ENCODE peak calls at places on chromosome 20, in nine cellular contexts. Y, N, J, Z, Q, V, G, B and I are unnamed samples. For H3K9me3, the result is how much of the 10 kb centered on the place peaks cover.

GRCh38 chr20:47551240-47551639 is 49.6 kb downstream of the NCOA3 start:
- DNase-seq in V (no peak), G (no peak), Q (no peak), B (no peak), N (no peak), Z (no peak), Y (no peak), J (no peak), I (no peak)

GRCh38 chr20:21323640-21324039 is 20.5 kb downstream of the XRN2 start:
- DNase-seq in Y (no peak), B (peak), G (peak), J (peak), N (no peak), Q (peak), Z (peak), V (peak), I (no peak)

GRCh38 chr20:54431545-54431944 is 43.8 kb upstream of the DOK5 start:
- DNase-seq in Z (no peak), Q (no peak), Y (no peak), J (no peak), G (peak), V (no peak), N (no peak), B (no peak), I (no peak)

GRCh38 chr20:31485450-31486339 is 10.6 kb downstream of the REM1 start:
- DNase-seq in Y (no peak), J (peak), N (peak), G (peak), B (peak), Z (no peak), V (no peak), Q (peak), I (peak)

GRCh38 chr20:23086931-23087411 is 847 bp upstream of the CD93 start:
- DNase-seq in N (no peak), Y (no peak), B (no peak), G (no peak), J (no peak), Q (peak), Z (no peak), V (no peak), I (no peak)

GRCh38 chr20:47610247-47610944 is 108.7 kb downstream of the NCOA3 start:
- DNase-seq in Q (peak), B (peak), J (peak), N (peak), V (peak), Z (peak), Y (no peak), G (peak), I (no peak)

GRCh38 chr20:19257201-19257600 is 44.8 kb downstream of the SLC24A3 start:
- DNase-seq in Q (no peak), G (no peak), Y (no peak), V (no peak), N (no peak), B (no peak), J (no peak), Z (no peak), I (no peak)

GRCh38 chr20:1830240-1830639 is 65.0 kb upstream of the SIRPA start:
- DNase-seq in B (peak), G (peak), Y (peak), J (peak), Z (peak), Q (peak), N (no peak), V (peak), I (no peak)

GRCh38 chr20:25548613-25549086 is 36.7 kb downstream of the NINL start:
- DNase-seq in Q (no peak), G (no peak), Y (no peak), N (no peak), B (no peak), V (no peak), Z (no peak), J (no peak), I (no peak)

GRCh38 chr20:44734938-44735337 is 10.7 kb upstream of the KCNK15 start:
- DNase-seq in Z (peak), V (peak), Q (no peak), J (peak), G (peak), Y (no peak), B (peak), N (no peak), I (no peak)

GRCh38 chr20:22684072-22684762 is 99.8 kb upstream of the FOXA2 start:
- DNase-seq in Y (peak), N (peak), B (peak), Q (peak), G (peak), V (peak), J (peak), Z (peak), I (no peak)

GRCh38 chr20:20736303-20736702 is 23.9 kb upstream of the RALGAPA2 start:
- DNase-seq in N (no peak), G (no peak), Z (no peak), Y (no peak), V (no peak), B (no peak), Q (no peak), J (no peak), I (no peak)

GRCh38 chr20:25038591-25039015 is 19.3 kb downstream of the ACSS1 start:
- DNase-seq in Z (no peak), B (no peak), J (no peak), Q (no peak), Y (no peak), N (no peak), G (no peak), V (no peak), I (no peak)

DNA sequence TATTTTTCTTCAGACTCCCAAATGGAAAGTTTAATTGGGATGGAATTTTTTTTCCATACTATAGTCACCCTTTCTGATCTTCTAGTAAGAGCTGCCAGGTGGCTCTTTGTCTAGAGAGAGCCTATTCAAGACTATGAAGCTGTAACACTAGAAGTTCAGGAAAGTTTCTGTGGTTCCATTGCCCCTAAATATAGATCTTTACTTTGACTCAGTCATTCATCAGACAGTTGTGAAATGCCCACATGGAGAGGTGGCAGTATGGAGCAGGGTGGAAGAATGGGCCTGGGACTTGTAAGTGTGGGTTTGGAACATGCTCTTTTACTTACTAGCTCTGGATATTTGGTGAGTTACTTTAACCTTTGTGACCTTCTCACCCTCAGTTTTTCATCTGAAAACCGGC is 87.8 kb downstream of the CTNNBL1 start:
- DNase-seq in Z (no peak), J (peak), B (no peak), G (peak), Q (no peak), N (no peak), Y (no peak), V (peak), I (no peak)
- TF ChIP-seq CTCF in Z (no peak), J (no peak), B (no peak), G (no peak), Q (no peak), N (no peak), Y (no peak), V (no peak), I (no peak)

DNA sequence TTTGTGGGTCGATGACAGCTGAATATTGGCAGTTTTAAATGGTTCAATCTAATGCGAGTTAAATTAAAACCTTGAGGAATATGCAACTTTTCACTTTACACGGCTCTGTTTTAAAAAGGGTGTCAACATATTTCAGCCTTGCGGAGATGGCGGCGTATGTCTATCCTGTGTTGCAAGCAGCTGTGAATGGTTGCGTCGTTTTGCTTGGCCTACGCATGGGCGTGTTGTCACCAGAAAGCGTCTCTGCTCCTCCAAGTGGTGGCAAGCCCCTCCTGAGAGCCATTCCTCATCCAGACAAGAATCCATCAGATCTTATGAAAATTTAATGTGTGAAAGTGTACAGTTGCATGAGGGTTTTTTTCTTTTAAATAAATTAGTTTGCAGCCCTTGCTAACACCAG is 114.3 kb downstream of the PHACTR3 start:
- DNase-seq in G (no peak), N (no peak), J (no peak), Z (no peak), Y (no peak), B (no peak), V (no peak), Q (no peak), I (no peak)
- H3K9me3 ChIP-seq in G (under half), N (under half), J (under half), Z (under half), Y (under half), B (under half), V (under half), Q (under half), I (under half)

DNA sequence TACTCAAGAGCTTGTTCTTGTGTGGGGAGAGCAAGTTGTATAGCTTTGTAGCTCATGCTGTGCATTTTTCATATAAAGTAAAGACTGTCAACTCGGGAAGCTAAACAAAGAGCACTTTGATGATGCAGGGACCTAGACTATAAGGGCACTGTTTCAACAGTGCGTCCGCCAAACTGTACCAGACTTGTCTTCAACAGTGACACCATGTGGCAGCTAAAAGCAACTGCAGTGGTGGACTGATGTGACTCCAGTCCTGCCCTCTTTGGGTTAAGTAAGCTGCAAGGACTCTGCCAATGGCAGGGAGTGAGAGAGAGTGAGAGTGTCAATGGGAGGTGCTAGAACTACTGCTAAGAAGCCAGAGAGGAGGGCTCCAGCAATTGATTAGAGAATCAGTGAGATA is 48.1 kb upstream of the MC3R start:
- DNase-seq in J (no peak), V (no peak), B (no peak), G (no peak), Z (no peak), N (no peak), Q (no peak), Y (no peak), I (no peak)
- TF ChIP-seq CTCF in J (peak), V (peak), B (no peak), G (no peak), Z (peak), N (no peak), Q (no peak), Y (peak), I (no peak)

GRCh38 chr20:15835811-15836210 is 737.4 kb downstream of the KIF16B start:
- DNase-seq in N (no peak), Z (no peak), B (no peak), J (no peak), V (no peak), Y (peak), Q (no peak), G (no peak), I (no peak)
- H3K9me3 ChIP-seq in N (under half), Z (under half), B (under half), J (under half), V (under half), Y (under half), Q (under half), G (under half), I (under half)

GRCh38 chr20:40606660-40607059 is 82.4 kb downstream of the MAFB start:
- DNase-seq in G (no peak), Y (no peak), J (no peak), Q (no peak), V (no peak), N (no peak), Z (no peak), B (no peak), I (no peak)

GRCh38 chr20:40604416-40604815 is 84.6 kb downstream of the MAFB start:
- DNase-seq in B (no peak), N (no peak), Q (no peak), J (no peak), Y (no peak), G (no peak), V (peak), Z (no peak), I (peak)

GRCh38 chr20:40603057-40603651 is 85.9 kb downstream of the MAFB start:
- DNase-seq in Y (no peak), J (no peak), Z (no peak), N (no peak), V (no peak), Q (no peak), B (no peak), G (no peak), I (no peak)

GRCh38 chr20:40607927-40608326 is 81.1 kb downstream of the MAFB start:
- DNase-seq in Q (no peak), J (no peak), V (no peak), G (no peak), Y (no peak), Z (no peak), N (no peak), B (no peak), I (no peak)

GRCh38 chr20:40606237-40606636 is 82.8 kb downstream of the MAFB start:
- DNase-seq in V (no peak), Z (no peak), Q (no peak), N (no peak), J (no peak), B (no peak), Y (no peak), G (no peak), I (no peak)
- TF ChIP-seq CTCF in V (no peak), Z (no peak), Q (no peak), N (no peak), J (no peak), B (no peak), Y (no peak), G (no peak), I (no peak)

GRCh38 chr20:61900376-61901293 is 165.0 kb downstream of the TAF4 start:
- DNase-seq in N (no peak), V (no peak), J (no peak), Z (no peak), G (no peak), Y (no peak), B (no peak), Q (no peak), I (peak)
- H3K9me3 ChIP-seq in N (under half), V (under half), J (under half), Z (under half), G (under half), Y (under half), B (under half), Q (under half), I (under half)

GRCh38 chr20:50804453-50805348 is 9.8 kb downstream of the BCAS4 start:
- DNase-seq in B (no peak), V (no peak), Z (no peak), Y (no peak), Q (no peak), G (no peak), N (no peak), J (no peak), I (no peak)

GRCh38 chr20:50805349-50805684 is 10.5 kb downstream of the BCAS4 start:
- DNase-seq in N (no peak), Q (no peak), V (no peak), G (no peak), Y (no peak), J (no peak), B (no peak), Z (no peak), I (no peak)

GRCh38 chr20:50810063-50810462 is 15.2 kb downstream of the BCAS4 start:
- DNase-seq in J (no peak), Q (no peak), Z (no peak), V (no peak), Y (no peak), N (no peak), G (peak), B (no peak), I (no peak)

GRCh38 chr20:50802289-50802688 is 7.4 kb downstream of the BCAS4 start:
- DNase-seq in G (no peak), Q (no peak), Z (no peak), N (no peak), B (no peak), J (no peak), V (no peak), Y (no peak), I (no peak)

DNA sequence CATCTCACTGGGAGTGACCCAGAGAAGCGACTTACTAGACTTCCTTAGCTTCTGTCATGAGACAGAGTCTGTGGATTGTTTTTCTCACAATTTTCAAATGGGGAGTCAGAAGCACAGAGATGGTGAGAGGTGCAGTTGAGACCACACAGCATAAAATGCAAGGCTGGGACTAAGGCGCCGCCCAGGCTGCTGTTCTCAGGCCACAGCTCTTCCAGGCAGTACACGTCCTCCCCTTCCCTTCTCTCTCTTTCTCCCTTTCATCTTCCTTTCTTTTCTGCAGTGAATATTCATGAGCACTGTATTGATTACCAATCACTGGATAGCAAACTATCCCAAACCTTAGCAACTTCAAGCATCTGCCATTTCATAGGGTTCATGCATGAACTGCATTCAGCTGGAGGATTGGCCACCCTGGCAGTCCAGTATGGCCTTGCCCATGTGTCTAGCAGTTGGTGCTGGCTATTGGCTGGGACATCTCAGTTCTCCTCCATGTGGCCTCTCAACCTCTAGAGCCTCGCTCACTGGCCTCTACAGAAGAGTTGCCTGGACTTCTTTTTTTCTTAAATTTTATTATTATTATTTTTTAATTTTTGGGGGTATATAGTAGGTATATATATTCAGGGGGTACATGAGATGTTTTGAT is 11.4 kb downstream of the BCAS4 start:
- DNase-seq in G (no peak), B (no peak), Y (no peak), J (no peak), V (no peak), N (no peak), Q (no peak), Z (no peak), I (no peak)
- TF ChIP-seq CTCF in G (no peak), B (no peak), Y (no peak), J (no peak), V (no peak), N (no peak), Q (no peak), Z (no peak), I (no peak)

GRCh38 chr20:9759392-9759791 is 79.5 kb downstream of the PAK5 start:
- DNase-seq in Z (no peak), Q (no peak), V (no peak), B (no peak), N (no peak), G (no peak), Y (no peak), J (no peak), I (no peak)
- H3K9me3 ChIP-seq in Z (under half), Q (under half), V (under half), B (under half), N (under half), G (under half), Y (under half), J (under half), I (under half)

DNA sequence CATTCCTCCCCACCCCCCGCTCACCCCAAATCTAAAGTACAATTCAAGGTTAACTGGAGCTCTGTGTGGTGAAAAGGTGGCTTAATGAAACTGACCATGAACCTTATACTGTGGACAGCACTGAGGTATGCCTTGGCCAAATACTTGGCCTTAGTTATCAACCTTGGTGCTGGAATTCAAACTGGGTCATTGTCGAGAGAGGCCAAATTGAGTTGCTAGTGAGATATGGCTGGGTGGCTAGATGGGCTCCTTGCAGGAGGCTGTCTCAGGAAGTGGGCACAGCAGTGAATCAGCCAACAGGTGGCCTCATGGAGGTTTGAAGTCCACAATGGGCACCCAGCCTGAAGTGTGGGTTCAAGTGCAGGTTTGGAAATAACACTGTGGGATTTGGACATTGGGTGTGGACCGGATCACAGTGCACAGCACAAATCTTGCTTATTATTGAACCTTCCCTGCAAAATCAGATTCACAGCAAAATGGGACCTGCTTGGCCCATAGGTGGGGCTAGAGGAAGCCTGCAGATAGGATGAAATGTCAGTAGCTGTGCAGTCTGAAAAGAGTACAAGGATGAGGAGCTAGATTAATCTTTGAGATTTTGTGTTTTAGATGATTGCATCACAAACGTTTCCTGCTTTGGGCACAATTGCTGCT is 5.6 kb upstream of the BTBD3 start:
- DNase-seq in Z (peak), Y (peak), B (peak), G (no peak), J (no peak), Q (no peak), N (no peak), V (no peak), I (no peak)
- TF ChIP-seq CTCF in Z (peak), Y (peak), B (peak), G (peak), J (peak), Q (peak), N (no peak), V (peak), I (peak)

GRCh38 chr20:15768370-15768741 is 804.9 kb downstream of the KIF16B start:
- DNase-seq in Y (no peak), B (no peak), Z (no peak), G (no peak), N (no peak), V (no peak), J (no peak), Q (no peak), I (no peak)
- H3K9me3 ChIP-seq in Y (under half), B (under half), Z (under half), G (under half), N (under half), V (under half), J (under half), Q (under half), I (under half)